ENCODE peak calls at places on chromosome 22, in six cellular contexts. One of them, this sample, is unnamed.

GRCh38 chr22:31893460-31893859 is 50.9 kb upstream of the YWHAH start:
- DNase-seq in PC-3: no peak
- DNase-seq in ascending aorta: no peak
- DNase-seq in GM23248: no peak
- DNase-seq in heart right ventricle: no peak
- DNase-seq in PC-9: no peak
- DNase-seq in this sample: no peak

GRCh38 chr22:19122752-19123492 is 710 bp upstream of the DGCR2 start:
- DNase-seq in PC-3: no peak
- DNase-seq in ascending aorta: no peak
- DNase-seq in GM23248: peak; percentile 30
- DNase-seq in heart right ventricle: no peak
- DNase-seq in PC-9: no peak
- DNase-seq in this sample: no peak

GRCh38 chr22:26642465-26643367 is 14.7 kb upstream of the MIAT start:
- DNase-seq in PC-3: no peak
- DNase-seq in ascending aorta: no peak
- DNase-seq in GM23248: no peak
- DNase-seq in heart right ventricle: peak; percentile 29
- DNase-seq in PC-9: no peak
- DNase-seq in this sample: no peak

GRCh38 chr22:45323695-45324094 is 14.0 kb downstream of the FAM118A start:
- DNase-seq in PC-3: no peak
- DNase-seq in ascending aorta: no peak
- DNase-seq in GM23248: no peak
- DNase-seq in heart right ventricle: no peak
- DNase-seq in PC-9: no peak
- DNase-seq in this sample: no peak

GRCh38 chr22:30158277-30158676 is 78.0 kb downstream of the HORMAD2 start:
- DNase-seq in PC-3: no peak
- DNase-seq in ascending aorta: no peak
- DNase-seq in GM23248: no peak
- DNase-seq in heart right ventricle: no peak
- DNase-seq in PC-9: no peak
- DNase-seq in this sample: no peak

GRCh38 chr22:27474711-27475547 is 326.6 kb downstream of the MN1 start:
- DNase-seq in PC-3: peak; percentile 97
- DNase-seq in ascending aorta: no peak
- DNase-seq in GM23248: peak; percentile 96
- DNase-seq in heart right ventricle: no peak
- DNase-seq in PC-9: peak; percentile 93
- DNase-seq in this sample: no peak

GRCh38 chr22:29344137-29344536 is 28.6 kb upstream of the RASL10A start:
- DNase-seq in PC-3: peak; percentile 96
- DNase-seq in ascending aorta: peak; percentile 27
- DNase-seq in GM23248: peak; percentile 90
- DNase-seq in heart right ventricle: peak; percentile 57
- DNase-seq in PC-9: peak; percentile 93
- DNase-seq in this sample: no peak

GRCh38 chr22:41742918-41743317 is 43.6 kb downstream of the MEI1 start:
- DNase-seq in PC-3: no peak
- DNase-seq in ascending aorta: no peak
- DNase-seq in GM23248: no peak
- DNase-seq in heart right ventricle: no peak
- DNase-seq in PC-9: no peak
- DNase-seq in this sample: no peak

GRCh38 chr22:42962295-42963230 is 52.4 kb downstream of the PACSIN2 start:
- DNase-seq in PC-3: no peak
- DNase-seq in ascending aorta: no peak
- DNase-seq in GM23248: peak; percentile 43
- DNase-seq in heart right ventricle: no peak
- DNase-seq in PC-9: peak; percentile 89
- DNase-seq in this sample: no peak

GRCh38 chr22:26949193-26949592 is 291.8 kb downstream of the MIAT start:
- DNase-seq in PC-3: peak; percentile 4
- DNase-seq in ascending aorta: no peak
- DNase-seq in GM23248: peak; percentile 45
- DNase-seq in heart right ventricle: no peak
- DNase-seq in PC-9: peak; percentile 15
- DNase-seq in this sample: no peak

GRCh38 chr22:19631899-19632670 is 82.2 kb upstream of the SEPTIN5 start:
- DNase-seq in PC-3: peak; percentile 31
- DNase-seq in ascending aorta: no peak
- DNase-seq in GM23248: peak; percentile 54
- DNase-seq in heart right ventricle: no peak
- DNase-seq in PC-9: peak; percentile 48
- DNase-seq in this sample: no peak

GRCh38 chr22:49406879-49407587 is 420.6 kb downstream of the BRD1 start:
- DNase-seq in PC-3: no peak
- DNase-seq in ascending aorta: no peak
- DNase-seq in GM23248: no peak
- DNase-seq in heart right ventricle: no peak
- DNase-seq in PC-9: no peak
- DNase-seq in this sample: no peak

GRCh38 chr22:32325416-32325801 is 32.3 kb upstream of the RFPL3 start:
- DNase-seq in PC-3: no peak
- DNase-seq in ascending aorta: no peak
- DNase-seq in GM23248: no peak
- DNase-seq in heart right ventricle: no peak
- DNase-seq in PC-9: no peak
- DNase-seq in this sample: no peak

GRCh38 chr22:22110548-22111266 is 128.1 kb upstream of the TOP3B start:
- DNase-seq in PC-3: peak; percentile 73
- DNase-seq in ascending aorta: no peak
- DNase-seq in GM23248: peak; percentile 91
- DNase-seq in heart right ventricle: peak; percentile 30
- DNase-seq in PC-9: peak; percentile 27
- DNase-seq in this sample: no peak

GRCh38 chr22:41929158-41929896 is 2.7 kb upstream of the TNFRSF13C start:
- DNase-seq in PC-3: no peak
- DNase-seq in ascending aorta: no peak
- DNase-seq in GM23248: no peak
- DNase-seq in heart right ventricle: no peak
- DNase-seq in PC-9: no peak
- DNase-seq in this sample: no peak

GRCh38 chr22:29044657-29045176 is 16.9 kb downstream of the C22orf31 start:
- DNase-seq in PC-3: no peak
- DNase-seq in ascending aorta: no peak
- DNase-seq in GM23248: peak; percentile 91
- DNase-seq in heart right ventricle: no peak
- DNase-seq in PC-9: no peak
- DNase-seq in this sample: no peak

GRCh38 chr22:20429254-20430100 is 8.1 kb downstream of the SCARF2 start:
- DNase-seq in PC-3: no peak
- DNase-seq in ascending aorta: no peak
- DNase-seq in GM23248: no peak
- DNase-seq in heart right ventricle: no peak
- DNase-seq in PC-9: peak; percentile 42
- DNase-seq in this sample: no peak

GRCh38 chr22:36467946-36468345 is 13.5 kb downstream of the TXN2 start:
- DNase-seq in PC-3: peak; percentile 89
- DNase-seq in ascending aorta: no peak
- DNase-seq in GM23248: peak; percentile 89
- DNase-seq in heart right ventricle: no peak
- DNase-seq in PC-9: peak; percentile 85
- DNase-seq in this sample: no peak

GRCh38 chr22:27252282-27253049 is 549.1 kb downstream of the MN1 start:
- DNase-seq in PC-3: peak; percentile 15
- DNase-seq in ascending aorta: no peak
- DNase-seq in GM23248: peak; percentile 95
- DNase-seq in heart right ventricle: no peak
- DNase-seq in PC-9: no peak
- DNase-seq in this sample: peak; percentile 50

GRCh38 chr22:24244144-24244787 is 616 bp downstream of the GGT5 start:
- DNase-seq in PC-3: no peak
- DNase-seq in ascending aorta: no peak
- DNase-seq in GM23248: peak; percentile 28
- DNase-seq in heart right ventricle: no peak
- DNase-seq in PC-9: no peak
- DNase-seq in this sample: peak; percentile 14

GRCh38 chr22:30869996-30870395 is 98.6 kb downstream of the MORC2 start:
- DNase-seq in PC-3: no peak
- DNase-seq in ascending aorta: no peak
- DNase-seq in GM23248: no peak
- DNase-seq in heart right ventricle: no peak
- DNase-seq in PC-9: no peak
- DNase-seq in this sample: no peak

GRCh38 chr22:40121463-40121862 is 56.3 kb upstream of the TNRC6B start:
- DNase-seq in PC-3: no peak
- DNase-seq in ascending aorta: no peak
- DNase-seq in GM23248: no peak
- DNase-seq in heart right ventricle: no peak
- DNase-seq in PC-9: no peak
- DNase-seq in this sample: no peak

GRCh38 chr22:46028069-46028991 is 51.4 kb upstream of the WNT7B start:
- DNase-seq in PC-3: no peak
- DNase-seq in ascending aorta: peak; percentile 6
- DNase-seq in GM23248: no peak
- DNase-seq in heart right ventricle: no peak
- DNase-seq in PC-9: no peak
- DNase-seq in this sample: no peak

GRCh38 chr22:36839356-36840073 is 21.3 kb upstream of the NCF4 start:
- DNase-seq in PC-3: peak; percentile 76
- DNase-seq in ascending aorta: no peak
- DNase-seq in GM23248: peak; percentile 57
- DNase-seq in heart right ventricle: no peak
- DNase-seq in PC-9: peak; percentile 63
- DNase-seq in this sample: no peak

GRCh38 chr22:42670921-42671709 is 21.9 kb upstream of the CYB5R3 start:
- DNase-seq in PC-3: peak; percentile 44
- DNase-seq in ascending aorta: no peak
- DNase-seq in GM23248: no peak
- DNase-seq in heart right ventricle: peak; percentile 48
- DNase-seq in PC-9: no peak
- DNase-seq in this sample: no peak

GRCh38 chr22:39490135-39490798 is 11.8 kb upstream of the MIEF1 start:
- DNase-seq in PC-3: peak; percentile 69
- DNase-seq in ascending aorta: peak; percentile 62
- DNase-seq in GM23248: peak; percentile 91
- DNase-seq in heart right ventricle: peak; percentile 81
- DNase-seq in PC-9: peak; percentile 68
- DNase-seq in this sample: no peak

GRCh38 chr22:44500623-44501022 is 2.6 kb upstream of the RTL6 start:
- DNase-seq in PC-3: no peak
- DNase-seq in ascending aorta: no peak
- DNase-seq in GM23248: no peak
- DNase-seq in heart right ventricle: no peak
- DNase-seq in PC-9: no peak
- DNase-seq in this sample: no peak

GRCh38 chr22:30574095-30574981 is at the start of gene GAL3ST1:
- DNase-seq in PC-3: no peak
- DNase-seq in ascending aorta: no peak
- DNase-seq in GM23248: peak; percentile 17
- DNase-seq in heart right ventricle: no peak
- DNase-seq in PC-9: no peak
- DNase-seq in this sample: no peak

GRCh38 chr22:39254789-39255298 is 10.1 kb upstream of the PDGFB start:
- DNase-seq in PC-3: peak; percentile 38
- DNase-seq in ascending aorta: peak; percentile 37
- DNase-seq in GM23248: peak; percentile 82
- DNase-seq in heart right ventricle: peak; percentile 76
- DNase-seq in PC-9: peak; percentile 46
- DNase-seq in this sample: no peak

GRCh38 chr22:48180631-48181030 is 1418.2 kb downstream of the TBC1D22A start:
- DNase-seq in PC-3: no peak
- DNase-seq in ascending aorta: no peak
- DNase-seq in GM23248: peak; percentile 13
- DNase-seq in heart right ventricle: no peak
- DNase-seq in PC-9: no peak
- DNase-seq in this sample: no peak
- H3K9me3 ChIP-seq in PC-3: no peaks in the 10 kb centered on the region
- H3K9me3 ChIP-seq in ascending aorta: no peaks in the 10 kb centered on the region
- H3K9me3 ChIP-seq in GM23248: no peaks in the 10 kb centered on the region
- H3K9me3 ChIP-seq in heart right ventricle: no peaks in the 10 kb centered on the region
- H3K9me3 ChIP-seq in PC-9: no peaks in the 10 kb centered on the region
- H3K9me3 ChIP-seq in this sample: no peaks in the 10 kb centered on the region

GRCh38 chr22:38030311-38031133 is 26.7 kb upstream of the PICK1 start:
- DNase-seq in PC-3: no peak
- DNase-seq in ascending aorta: no peak
- DNase-seq in GM23248: peak; percentile 24
- DNase-seq in heart right ventricle: no peak
- DNase-seq in PC-9: no peak
- DNase-seq in this sample: no peak
- H3K27ac ChIP-seq in PC-3: no peak overlapping the region
- H3K27ac ChIP-seq in ascending aorta: no peak overlapping the region
- H3K27ac ChIP-seq in GM23248: no peak overlapping the region
- H3K27ac ChIP-seq in heart right ventricle: no peak overlapping the region
- H3K27ac ChIP-seq in PC-9: no peak overlapping the region
- H3K27ac ChIP-seq in this sample: peak overlapping the region; percentile 79

GRCh38 chr22:47445212-47445611 is 682.8 kb downstream of the TBC1D22A start:
- DNase-seq in PC-3: no peak
- DNase-seq in ascending aorta: no peak
- DNase-seq in GM23248: no peak
- DNase-seq in heart right ventricle: no peak
- DNase-seq in PC-9: no peak
- DNase-seq in this sample: no peak

GRCh38 chr22:47444746-47445065 is 682.3 kb downstream of the TBC1D22A start:
- DNase-seq in PC-3: no peak
- DNase-seq in ascending aorta: no peak
- DNase-seq in GM23248: no peak
- DNase-seq in heart right ventricle: no peak
- DNase-seq in PC-9: no peak
- DNase-seq in this sample: no peak

GRCh38 chr22:47446821-47447810 is 684.7 kb downstream of the TBC1D22A start:
- DNase-seq in PC-3: no peak
- DNase-seq in ascending aorta: no peak
- DNase-seq in GM23248: no peak
- DNase-seq in heart right ventricle: no peak
- DNase-seq in PC-9: no peak
- DNase-seq in this sample: no peak

GRCh38 chr22:47446331-47446730 is 683.9 kb downstream of the TBC1D22A start:
- DNase-seq in PC-3: no peak
- DNase-seq in ascending aorta: no peak
- DNase-seq in GM23248: no peak
- DNase-seq in heart right ventricle: no peak
- DNase-seq in PC-9: no peak
- DNase-seq in this sample: no peak

GRCh38 chr22:47445716-47446290 is 683.4 kb downstream of the TBC1D22A start:
- DNase-seq in PC-3: no peak
- DNase-seq in ascending aorta: no peak
- DNase-seq in GM23248: no peak
- DNase-seq in heart right ventricle: no peak
- DNase-seq in PC-9: no peak
- DNase-seq in this sample: no peak
- H3K9me3 ChIP-seq in PC-3: no peaks in the 10 kb centered on the region
- H3K9me3 ChIP-seq in ascending aorta: no peaks in the 10 kb centered on the region
- H3K9me3 ChIP-seq in GM23248: no peaks in the 10 kb centered on the region
- H3K9me3 ChIP-seq in heart right ventricle: peaks cover 6% of the 10 kb centered on the region
- H3K9me3 ChIP-seq in PC-9: no peaks in the 10 kb centered on the region
- H3K9me3 ChIP-seq in this sample: no peaks in the 10 kb centered on the region

DNA sequence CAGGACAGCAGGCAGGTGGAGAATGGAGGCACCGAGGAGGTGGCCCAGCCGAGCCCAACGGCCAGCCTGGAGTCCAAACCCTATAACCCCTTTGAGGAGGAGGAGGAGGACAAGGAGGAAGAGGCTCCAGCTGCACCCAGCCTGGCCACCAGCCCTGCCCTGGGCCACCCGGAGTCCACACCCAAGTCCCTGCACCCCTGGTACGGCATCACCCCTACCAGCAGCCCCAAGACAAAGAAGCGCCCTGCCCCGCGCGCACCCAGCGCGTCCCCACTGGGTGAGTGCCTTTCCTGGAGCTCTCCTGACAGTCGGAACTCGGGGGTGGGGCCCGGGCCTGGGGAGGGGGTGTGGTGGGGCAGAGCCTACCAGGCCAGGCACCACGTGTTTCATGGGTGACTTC is 19.7 kb downstream of the MICALL1 start:
- DNase-seq in PC-3: no peak
- DNase-seq in ascending aorta: no peak
- DNase-seq in GM23248: no peak
- DNase-seq in heart right ventricle: no peak
- DNase-seq in PC-9: no peak
- DNase-seq in this sample: no peak
- H3K27ac ChIP-seq in PC-3: no peak overlapping the region
- H3K27ac ChIP-seq in ascending aorta: no peak overlapping the region
- H3K27ac ChIP-seq in GM23248: no peak overlapping the region
- H3K27ac ChIP-seq in heart right ventricle: no peak overlapping the region
- H3K27ac ChIP-seq in PC-9: no peak overlapping the region
- H3K27ac ChIP-seq in this sample: no peak overlapping the region